ENCODE peak calls at places on chromosomes 11 and 22, in five cellular contexts. One of them, this sample, is unnamed.
A peak's percentile ranks its signal among the peaks of the same experiment; 100 is the strongest.

GRCh38 chr22:20249797-20250354 is 18.2 kb downstream of the RTN4R start:
- DNase-seq in NCI-H2171 treated with DMSO at 0.1 percent for 48 hours: no peak
- DNase-seq in neural crest cell: no peak
- DNase-seq in HuH-7.5: no peak
- DNase-seq in stimulated activated CD8-positive, alpha-beta memory T cell treated with anti-CD3 and anti-CD28 coated beads, Interleukin-4, amount 100 ng/mL, for 1 hour: no peak
- DNase-seq in this sample: no peak

GRCh38 chr11:111107501-111107900 is 138.0 kb upstream of the POU2AF2 start:
- DNase-seq in NCI-H2171 treated with DMSO at 0.1 percent for 48 hours: no peak
- DNase-seq in stimulated activated CD8-positive, alpha-beta memory T cell treated with anti-CD3 and anti-CD28 coated beads, Interleukin-4, amount 100 ng/mL, for 1 hour: no peak
- DNase-seq in neural crest cell: no peak
- DNase-seq in HuH-7.5: no peak
- DNase-seq in this sample: no peak

GRCh38 chr11:131664811-131665210 is 294.4 kb downstream of the NTM start:
- DNase-seq in NCI-H2171 treated with DMSO at 0.1 percent for 48 hours: no peak
- DNase-seq in neural crest cell: no peak
- DNase-seq in stimulated activated CD8-positive, alpha-beta memory T cell treated with anti-CD3 and anti-CD28 coated beads, Interleukin-4, amount 100 ng/mL, for 1 hour: no peak
- DNase-seq in HuH-7.5: no peak
- DNase-seq in this sample: no peak

GRCh38 chr11:70503201-70503877 is 105.0 kb downstream of the CTTN start:
- DNase-seq in HuH-7.5: no peak
- DNase-seq in stimulated activated CD8-positive, alpha-beta memory T cell treated with anti-CD3 and anti-CD28 coated beads, Interleukin-4, amount 100 ng/mL, for 1 hour: no peak
- DNase-seq in neural crest cell: no peak
- DNase-seq in NCI-H2171 treated with DMSO at 0.1 percent for 48 hours: peak; percentile 62
- DNase-seq in this sample: no peak

GRCh38 chr22:41822289-41823057 is 10.4 kb upstream of the SREBF2 start:
- DNase-seq in NCI-H2171 treated with DMSO at 0.1 percent for 48 hours: peak; percentile 68
- DNase-seq in stimulated activated CD8-positive, alpha-beta memory T cell treated with anti-CD3 and anti-CD28 coated beads, Interleukin-4, amount 100 ng/mL, for 1 hour: peak; percentile 1
- DNase-seq in HuH-7.5: no peak
- DNase-seq in neural crest cell: no peak
- DNase-seq in this sample: peak; percentile 71

GRCh38 chr11:132318421-132319157 is 948.2 kb downstream of the NTM start:
- DNase-seq in stimulated activated CD8-positive, alpha-beta memory T cell treated with anti-CD3 and anti-CD28 coated beads, Interleukin-4, amount 100 ng/mL, for 1 hour: no peak
- DNase-seq in NCI-H2171 treated with DMSO at 0.1 percent for 48 hours: no peak
- DNase-seq in neural crest cell: no peak
- DNase-seq in HuH-7.5: no peak
- DNase-seq in this sample: no peak

GRCh38 chr11:66619080-66619554 is 2.7 kb downstream of the RBM14 start:
- DNase-seq in stimulated activated CD8-positive, alpha-beta memory T cell treated with anti-CD3 and anti-CD28 coated beads, Interleukin-4, amount 100 ng/mL, for 1 hour: no peak
- DNase-seq in NCI-H2171 treated with DMSO at 0.1 percent for 48 hours: no peak
- DNase-seq in HuH-7.5: no peak
- DNase-seq in neural crest cell: no peak
- DNase-seq in this sample: no peak

GRCh38 chr11:131894615-131895544 is 524.5 kb downstream of the NTM start:
- DNase-seq in neural crest cell: no peak
- DNase-seq in NCI-H2171 treated with DMSO at 0.1 percent for 48 hours: no peak
- DNase-seq in stimulated activated CD8-positive, alpha-beta memory T cell treated with anti-CD3 and anti-CD28 coated beads, Interleukin-4, amount 100 ng/mL, for 1 hour: no peak
- DNase-seq in HuH-7.5: no peak
- DNase-seq in this sample: no peak

GRCh38 chr11:106389096-106389495 is 311.6 kb downstream of the AASDHPPT start:
- DNase-seq in HuH-7.5: no peak
- DNase-seq in NCI-H2171 treated with DMSO at 0.1 percent for 48 hours: no peak
- DNase-seq in stimulated activated CD8-positive, alpha-beta memory T cell treated with anti-CD3 and anti-CD28 coated beads, Interleukin-4, amount 100 ng/mL, for 1 hour: no peak
- DNase-seq in neural crest cell: no peak
- DNase-seq in this sample: no peak

GRCh38 chr11:112968988-112969714 is 7.9 kb downstream of the NCAM1 start:
- DNase-seq in NCI-H2171 treated with DMSO at 0.1 percent for 48 hours: peak; percentile 44
- DNase-seq in neural crest cell: no peak
- DNase-seq in HuH-7.5: no peak
- DNase-seq in stimulated activated CD8-positive, alpha-beta memory T cell treated with anti-CD3 and anti-CD28 coated beads, Interleukin-4, amount 100 ng/mL, for 1 hour: no peak
- DNase-seq in this sample: no peak